ENCODE peak calls at places on chromosomes 1 and 21, in five cellular contexts. X is tibial artery; J is naive thymus-derived CD8-positive, alpha-beta T cell; D is glutamatergic neuron; C is left cardiac atrium. S is an unnamed sample.
A peak's percentile ranks its signal among the peaks of the same experiment; 100 is the strongest.

GRCh38 chr21:45698493-45698947 is 55.0 kb downstream of the PCBP3 start:
- DNase-seq in J (no peak), X (no peak), C (peak; percentile 78), D (no peak), S (no peak)

GRCh38 chr1:203267347-203267846 is 37.9 kb upstream of the BTG2 start:
- DNase-seq in X (peak; percentile 92), J (peak; percentile 82), C (peak; percentile 87), D (peak; percentile 84), S (peak; percentile 88)

GRCh38 chr1:154865442-154866256 is 4.4 kb downstream of the KCNN3 start:
- DNase-seq in J (no peak), C (no peak), X (no peak), D (no peak), S (no peak)

GRCh38 chr1:223628233-223628632 is 37.3 kb downstream of the CAPN8 start:
- DNase-seq in C (peak; percentile 67), X (peak; percentile 59), J (no peak), D (peak; percentile 75), S (peak; percentile 12)

GRCh38 chr1:189605236-189605635 is 872.4 kb downstream of the BRINP3 start:
- DNase-seq in D (no peak), X (no peak), C (no peak), J (no peak), S (no peak)

GRCh38 chr1:225825606-225826005 is 15.7 kb downstream of the EPHX1 start:
- DNase-seq in D (no peak), J (no peak), C (no peak), X (peak; percentile 39), S (no peak)

GRCh38 chr1:41490911-41491310 is 6.4 kb upstream of the EDN2 start:
- DNase-seq in C (no peak), D (no peak), X (no peak), J (no peak), S (no peak)

GRCh38 chr21:14766241-14766640 is 220.1 kb upstream of the SAMSN1 start:
- DNase-seq in J (no peak), C (no peak), D (no peak), X (no peak), S (no peak)

GRCh38 chr1:193199940-193200339 is 13.5 kb upstream of the B3GALT2 start:
- DNase-seq in X (no peak), C (no peak), D (no peak), J (no peak), S (no peak)

GRCh38 chr1:54324031-54324654 is 82.1 kb downstream of the SSBP3 start:
- DNase-seq in J (no peak), D (no peak), X (no peak), C (peak; percentile 69), S (no peak)

GRCh38 chr1:162663589-162664030 is 31.3 kb downstream of the DDR2 start:
- DNase-seq in D (no peak), X (no peak), J (no peak), C (peak; percentile 30), S (no peak)

GRCh38 chr1:65992160-65993046 is 199.7 kb downstream of the PDE4B start:
- DNase-seq in J (no peak), D (no peak), C (no peak), X (no peak), S (no peak)

GRCh38 chr1:5879421-5879820 is 112.8 kb downstream of the NPHP4 start:
- DNase-seq in C (no peak), X (no peak), J (no peak), D (no peak), S (no peak)

GRCh38 chr1:119370748-119371147 is 2.2 kb downstream of the HAO2 start:
- DNase-seq in J (no peak), C (no peak), D (no peak), X (no peak), S (no peak)

GRCh38 chr1:973459-974292 is 7.4 kb downstream of the PLEKHN1 start:
- DNase-seq in D (no peak), C (no peak), X (no peak), J (no peak), S (no peak)

GRCh38 chr1:85957760-85958159 is 198.8 kb downstream of the COL24A1 start:
- DNase-seq in C (no peak), X (no peak), J (no peak), D (no peak), S (no peak)

GRCh38 chr1:67753776-67754525 is 69.0 kb downstream of the GADD45A start:
- DNase-seq in X (no peak), C (no peak), J (no peak), D (no peak), S (no peak)

GRCh38 chr1:241716915-241717651 is 65.0 kb downstream of the WDR64 start:
- DNase-seq in C (no peak), D (no peak), X (no peak), J (peak; percentile 24), S (peak; percentile 57)

GRCh38 chr1:64197076-64197475 is 6.3 kb upstream of the UBE2U start:
- DNase-seq in X (no peak), J (no peak), D (no peak), C (no peak), S (no peak)

GRCh38 chr1:84726593-84727275 is 36.5 kb upstream of the SSX2IP start:
- DNase-seq in C (no peak), D (no peak), X (no peak), J (no peak), S (no peak)

GRCh38 chr1:15075812-15076211 is 77.7 kb upstream of the TMEM51 start:
- DNase-seq in J (no peak), D (no peak), C (peak; percentile 33), X (no peak), S (no peak)

GRCh38 chr1:221758455-221758854 is 16.6 kb upstream of the DUSP10 start:
- DNase-seq in J (no peak), X (no peak), D (no peak), C (no peak), S (no peak)

GRCh38 chr1:240499012-240499411 is 112.9 kb downstream of the GREM2 start:
- DNase-seq in D (no peak), X (no peak), J (no peak), C (no peak), S (no peak)

GRCh38 chr1:60088620-60089155 is 15.1 kb upstream of the C1orf87 start:
- DNase-seq in D (no peak), C (no peak), X (no peak), J (no peak), S (no peak)

GRCh38 chr1:211935448-211935970 is 99.8 kb downstream of the INTS7 start:
- DNase-seq in X (no peak), J (no peak), D (no peak), C (no peak), S (no peak)

GRCh38 chr1:52867060-52867845 is 24.7 kb downstream of the ZYG11A start:
- DNase-seq in C (no peak), X (no peak), J (no peak), D (no peak), S (no peak)

GRCh38 chr1:183379951-183380350 is 38.2 kb downstream of the NMNAT2 start:
- DNase-seq in X (no peak), D (no peak), J (no peak), C (no peak), S (no peak)

GRCh38 chr1:46246548-46247432 is 773 bp upstream of the RAD54L start:
- DNase-seq in C (peak; percentile 61), J (peak; percentile 49), X (peak; percentile 77), D (peak; percentile 33), S (peak; percentile 48)

GRCh38 chr1:31371560-31371959 is 1.3 kb downstream of the FABP3 start:
- DNase-seq in D (no peak), C (no peak), X (no peak), J (no peak), S (no peak)

GRCh38 chr1:229271448-229272120 is 673 bp downstream of the RAB4A start:
- DNase-seq in C (no peak), D (no peak), X (no peak), J (peak; percentile 25), S (no peak)

GRCh38 chr1:40893946-40894345 is 31.8 kb upstream of the CITED4 start:
- DNase-seq in J (no peak), X (no peak), D (no peak), C (no peak), S (no peak)

GRCh38 chr1:176692431-176692830 is 229.5 kb downstream of the PAPPA2 start:
- DNase-seq in C (peak; percentile 77), X (no peak), D (no peak), J (no peak), S (no peak)

GRCh38 chr1:117581391-117581943 is 24.4 kb upstream of the TENT5C start:
- DNase-seq in D (no peak), J (no peak), C (no peak), X (peak; percentile 53), S (no peak)

GRCh38 chr1:155938220-155938627 is 3.2 kb upstream of the RXFP4 start:
- DNase-seq in X (peak; percentile 48), J (no peak), C (no peak), D (no peak), S (no peak)

GRCh38 chr1:148318123-148318899 is 164.8 kb downstream of the PPIAL4G start:
- DNase-seq in D (no peak), J (peak; percentile 56), X (no peak), C (peak; percentile 62), S (peak; percentile 72)

GRCh38 chr1:15584489-15585363 is at the start of gene AGMAT:
- DNase-seq in X (no peak), J (peak; percentile 49), D (peak; percentile 70), C (peak; percentile 48), S (peak; percentile 60)

S was measured in CD8-positive, alpha-beta memory T cell.